ENCODE peak calls at places on chromosome 13, in five cellular contexts. One of them, this sample, is unnamed.
A peak's percentile ranks its signal among the peaks of the same experiment; 100 is the strongest.

GRCh38 chr13:97067342-97067895 is 73.1 kb upstream of the OXGR1 start:
- DNase-seq in NT2/D1: no peak
- DNase-seq in H1: no peak
- DNase-seq in GM12878: no peak
- DNase-seq in HepG2: no peak
- DNase-seq in this sample: no peak

GRCh38 chr13:99178636-99179035 is 22.0 kb upstream of the UBAC2 start:
- DNase-seq in H1: no peak
- DNase-seq in HepG2: no peak
- DNase-seq in GM12878: no peak
- DNase-seq in NT2/D1: no peak
- DNase-seq in this sample: no peak

GRCh38 chr13:26469602-26470001 is 87.9 kb upstream of the WASF3 start:
- DNase-seq in HepG2: no peak
- DNase-seq in NT2/D1: no peak
- DNase-seq in H1: no peak
- DNase-seq in GM12878: no peak
- DNase-seq in this sample: no peak

GRCh38 chr13:58313219-58313618 is 681.7 kb downstream of the PCDH17 start:
- DNase-seq in GM12878: no peak
- DNase-seq in HepG2: no peak
- DNase-seq in NT2/D1: no peak
- DNase-seq in H1: no peak
- DNase-seq in this sample: no peak

GRCh38 chr13:30045916-30046704 is 195.7 kb upstream of the UBL3 start:
- DNase-seq in NT2/D1: no peak
- DNase-seq in GM12878: no peak
- DNase-seq in H1: peak; percentile 7
- DNase-seq in HepG2: no peak
- DNase-seq in this sample: no peak

GRCh38 chr13:97848886-97849285 is 104.6 kb upstream of the IPO5 start:
- DNase-seq in H1: no peak
- DNase-seq in GM12878: no peak
- DNase-seq in HepG2: no peak
- DNase-seq in NT2/D1: no peak
- DNase-seq in this sample: no peak

GRCh38 chr13:89695343-89696257 is 1651.9 kb upstream of the MIR17HG start:
- DNase-seq in HepG2: peak; percentile 9
- DNase-seq in NT2/D1: peak; percentile 36
- DNase-seq in H1: peak; percentile 82
- DNase-seq in GM12878: no peak
- DNase-seq in this sample: peak; percentile 70

GRCh38 chr13:78298657-78299056 is 304.7 kb downstream of the POU4F1 start:
- DNase-seq in GM12878: no peak
- DNase-seq in NT2/D1: no peak
- DNase-seq in H1: no peak
- DNase-seq in HepG2: no peak
- DNase-seq in this sample: no peak

GRCh38 chr13:114263590-114263989 is 17.8 kb upstream of the UPF3A start:
- DNase-seq in H1: no peak
- DNase-seq in GM12878: peak; percentile 9
- DNase-seq in NT2/D1: no peak
- DNase-seq in HepG2: no peak
- DNase-seq in this sample: no peak

GRCh38 chr13:106373989-106374572 is 161.4 kb downstream of the EFNB2 start:
- DNase-seq in NT2/D1: no peak
- DNase-seq in GM12878: peak; percentile 69
- DNase-seq in HepG2: no peak
- DNase-seq in H1: no peak
- DNase-seq in this sample: no peak

GRCh38 chr13:110119943-110120905 is 186.7 kb downstream of the COL4A1 start:
- DNase-seq in GM12878: no peak
- DNase-seq in NT2/D1: no peak
- DNase-seq in H1: peak; percentile 35
- DNase-seq in HepG2: no peak
- DNase-seq in this sample: no peak
- TF ChIP-seq SUZ12 in GM12878: no peak
- TF ChIP-seq SUZ12 in NT2/D1: no peak
- TF ChIP-seq SUZ12 in H1: no peak
- TF ChIP-seq SUZ12 in HepG2: no peak
- TF ChIP-seq SUZ12 in this sample: no peak

DNA sequence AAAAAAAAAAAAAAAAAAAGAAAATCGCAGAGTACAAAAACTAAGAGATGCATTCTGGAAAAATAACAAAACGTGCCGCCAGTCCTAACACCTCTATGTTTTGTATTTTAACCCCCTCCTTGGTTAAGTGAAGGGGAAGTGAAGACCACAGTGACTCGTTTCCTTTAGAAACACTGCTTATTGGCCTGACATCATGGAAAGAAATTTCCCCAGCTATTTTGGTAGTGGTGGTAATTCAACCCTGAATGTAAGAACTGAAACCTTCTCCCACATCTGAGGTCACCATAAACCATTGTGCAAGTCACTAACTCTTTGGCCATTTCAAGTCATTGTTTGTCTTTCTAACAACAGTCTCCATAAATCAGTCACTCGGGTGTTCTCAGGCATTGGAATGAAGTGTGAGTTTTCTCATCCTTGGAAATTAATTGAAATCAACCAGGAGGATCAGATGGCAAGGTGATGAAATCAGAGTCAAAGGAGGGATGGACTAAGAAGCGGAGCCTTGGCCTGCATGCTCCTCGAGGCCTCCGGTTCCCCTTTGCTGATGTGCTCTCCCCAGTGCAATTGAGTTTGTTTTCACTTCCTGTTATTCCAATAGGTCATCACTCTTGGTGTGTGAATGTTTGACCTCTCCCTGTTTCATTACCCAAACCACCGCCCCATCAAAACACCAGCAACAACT is 443.9 kb downstream of the FGF9 start:
- DNase-seq in H1: no peak
- DNase-seq in NT2/D1: no peak
- DNase-seq in GM12878: peak; percentile 99
- DNase-seq in HepG2: no peak
- DNase-seq in this sample: no peak
- TF ChIP-seq SUZ12 in H1: no peak
- TF ChIP-seq SUZ12 in NT2/D1: no peak
- TF ChIP-seq SUZ12 in GM12878: no peak
- TF ChIP-seq SUZ12 in HepG2: no peak
- TF ChIP-seq SUZ12 in this sample: no peak

GRCh38 chr13:95267662-95268369 is 33.4 kb downstream of the ABCC4 start:
- DNase-seq in HepG2: peak; percentile 45
- DNase-seq in H1: no peak
- DNase-seq in NT2/D1: no peak
- DNase-seq in GM12878: no peak
- DNase-seq in this sample: no peak
- TF ChIP-seq SUZ12 in HepG2: no peak
- TF ChIP-seq SUZ12 in H1: no peak
- TF ChIP-seq SUZ12 in NT2/D1: no peak
- TF ChIP-seq SUZ12 in GM12878: no peak
- TF ChIP-seq SUZ12 in this sample: no peak

GRCh38 chr13:76722782-76723181 is 163.4 kb downstream of the KCTD12 start:
- DNase-seq in GM12878: no peak
- DNase-seq in NT2/D1: no peak
- DNase-seq in H1: no peak
- DNase-seq in HepG2: no peak
- DNase-seq in this sample: no peak

GRCh38 chr13:76720416-76720815 is 165.8 kb downstream of the KCTD12 start:
- DNase-seq in HepG2: no peak
- DNase-seq in H1: no peak
- DNase-seq in NT2/D1: no peak
- DNase-seq in GM12878: no peak
- DNase-seq in this sample: no peak

GRCh38 chr13:76725211-76725610 is 161.0 kb downstream of the KCTD12 start:
- DNase-seq in HepG2: no peak
- DNase-seq in H1: no peak
- DNase-seq in GM12878: no peak
- DNase-seq in NT2/D1: no peak
- DNase-seq in this sample: no peak

GRCh38 chr13:76720827-76721226 is 165.4 kb downstream of the KCTD12 start:
- DNase-seq in HepG2: no peak
- DNase-seq in GM12878: no peak
- DNase-seq in NT2/D1: no peak
- DNase-seq in H1: no peak
- DNase-seq in this sample: no peak

DNA sequence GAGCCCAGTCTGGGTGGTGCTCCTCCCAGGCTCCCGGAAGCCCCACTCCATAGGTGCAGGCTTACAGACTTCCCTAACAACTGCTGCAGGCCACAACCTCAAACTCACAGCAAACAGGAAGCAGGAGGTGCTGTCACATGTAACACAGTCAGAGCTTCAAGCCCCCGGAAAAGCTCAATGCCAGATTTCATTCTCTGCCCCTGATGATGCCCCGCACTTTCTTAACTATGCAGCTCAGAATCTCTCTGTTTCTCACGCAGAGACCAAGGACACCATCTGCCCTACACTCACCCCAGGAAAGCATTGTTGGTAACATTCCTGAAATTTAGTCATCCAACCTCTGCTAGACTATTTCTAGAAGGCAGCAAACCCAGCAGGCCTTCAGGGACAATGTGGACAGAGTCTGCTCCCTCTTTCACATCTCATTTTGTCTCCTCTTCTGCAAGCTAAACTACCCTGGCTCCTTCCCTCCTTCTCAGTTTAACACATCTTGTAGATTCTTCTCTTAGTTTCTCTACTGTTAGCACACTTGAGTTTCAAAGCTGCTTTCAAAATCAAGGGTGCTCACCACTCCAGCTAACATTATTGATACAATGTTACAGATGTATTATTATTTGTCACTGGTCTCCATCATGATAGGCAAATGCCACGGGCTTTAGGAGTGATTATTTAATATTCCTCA is 162.5 kb downstream of the KCTD12 start:
- DNase-seq in GM12878: no peak
- DNase-seq in HepG2: no peak
- DNase-seq in NT2/D1: peak; percentile 42
- DNase-seq in H1: peak; percentile 45
- DNase-seq in this sample: no peak
- TF ChIP-seq SUZ12 in GM12878: no peak
- TF ChIP-seq SUZ12 in HepG2: no peak
- TF ChIP-seq SUZ12 in NT2/D1: no peak
- TF ChIP-seq SUZ12 in H1: no peak
- TF ChIP-seq SUZ12 in this sample: no peak

DNA sequence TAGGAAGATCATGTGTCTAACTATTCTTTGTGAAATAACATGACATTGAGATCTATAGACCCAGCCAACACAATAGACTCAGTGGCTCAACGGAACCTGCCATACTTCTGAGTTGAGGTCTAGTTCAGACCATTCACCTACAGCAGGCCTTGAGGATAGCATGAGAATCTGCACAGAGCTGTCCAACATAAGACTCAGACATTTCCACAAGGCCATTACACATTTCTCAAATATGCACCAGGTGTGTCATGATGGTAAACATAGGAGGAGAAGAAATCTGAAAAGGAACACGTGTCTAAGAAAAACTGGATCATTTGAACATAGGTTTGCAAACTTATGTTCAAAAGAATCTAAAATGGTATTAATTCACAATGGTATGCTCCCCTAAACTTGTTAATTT is 421.4 kb downstream of the SLITRK6 start:
- DNase-seq in H1: no peak
- DNase-seq in NT2/D1: no peak
- DNase-seq in HepG2: no peak
- DNase-seq in GM12878: no peak
- DNase-seq in this sample: no peak
- TF ChIP-seq SUZ12 in H1: no peak
- TF ChIP-seq SUZ12 in NT2/D1: no peak
- TF ChIP-seq SUZ12 in HepG2: no peak
- TF ChIP-seq SUZ12 in GM12878: no peak
- TF ChIP-seq SUZ12 in this sample: no peak

GRCh38 chr13:108911807-108912206 is 282.4 kb downstream of the MYO16 start:
- DNase-seq in NT2/D1: no peak
- DNase-seq in H1: no peak
- DNase-seq in HepG2: no peak
- DNase-seq in GM12878: no peak
- DNase-seq in this sample: no peak

GRCh38 chr13:108919036-108919907 is 289.9 kb downstream of the MYO16 start:
- DNase-seq in HepG2: no peak
- DNase-seq in NT2/D1: no peak
- DNase-seq in GM12878: no peak
- DNase-seq in H1: no peak
- DNase-seq in this sample: no peak

GRCh38 chr13:108917581-108917980 is 288.2 kb downstream of the MYO16 start:
- DNase-seq in NT2/D1: no peak
- DNase-seq in HepG2: no peak
- DNase-seq in H1: no peak
- DNase-seq in GM12878: no peak
- DNase-seq in this sample: no peak

GRCh38 chr13:108915095-108915633 is 285.8 kb downstream of the MYO16 start:
- DNase-seq in GM12878: no peak
- DNase-seq in NT2/D1: no peak
- DNase-seq in HepG2: peak; percentile 24
- DNase-seq in H1: no peak
- DNase-seq in this sample: no peak

GRCh38 chr13:108915634-108916497 is 286.5 kb downstream of the MYO16 start:
- DNase-seq in HepG2: peak; percentile 91
- DNase-seq in NT2/D1: peak; percentile 20
- DNase-seq in GM12878: peak; percentile 52
- DNase-seq in H1: no peak
- DNase-seq in this sample: peak; percentile 7
- TF ChIP-seq SUZ12 in HepG2: no peak
- TF ChIP-seq SUZ12 in NT2/D1: no peak
- TF ChIP-seq SUZ12 in GM12878: no peak
- TF ChIP-seq SUZ12 in H1: no peak
- TF ChIP-seq SUZ12 in this sample: no peak

GRCh38 chr13:88541993-88542392 is 870.8 kb downstream of the SLITRK5 start:
- DNase-seq in GM12878: no peak
- DNase-seq in NT2/D1: no peak
- DNase-seq in H1: no peak
- DNase-seq in HepG2: no peak
- DNase-seq in this sample: no peak

GRCh38 chr13:88544836-88545235 is 873.7 kb downstream of the SLITRK5 start:
- DNase-seq in HepG2: no peak
- DNase-seq in H1: no peak
- DNase-seq in GM12878: no peak
- DNase-seq in NT2/D1: no peak
- DNase-seq in this sample: no peak
- TF ChIP-seq SUZ12 in HepG2: no peak
- TF ChIP-seq SUZ12 in H1: no peak
- TF ChIP-seq SUZ12 in GM12878: no peak
- TF ChIP-seq SUZ12 in NT2/D1: no peak
- TF ChIP-seq SUZ12 in this sample: no peak